ENCODE peak calls at places on chromosomes 12 and 14, in four cellular contexts. J is trophoblast cell, K is IMR-90, R is H9. V is an unnamed sample.

GRCh38 chr14:22976620-22977433 is 5.5 kb downstream of the AJUBA start:
- DNase-seq in R (no peak), J (no peak), K (peak; percentile 63), V (no peak)

GRCh38 chr14:77612011-77612620 is 4.3 kb downstream of the SPTLC2 start:
- DNase-seq in J (peak; percentile 21), K (peak; percentile 71), R (no peak), V (no peak)

GRCh38 chr14:87944987-87945604 is 47.9 kb downstream of the GALC start:
- DNase-seq in J (no peak), K (peak; percentile 68), R (no peak), V (peak; percentile 49)

GRCh38 chr12:111991535-111991934 is 21.4 kb downstream of the TMEM116 start:
- DNase-seq in K (no peak), J (no peak), R (no peak), V (no peak)

GRCh38 chr12:107200394-107200793 is 107.0 kb upstream of the CRY1 start:
- DNase-seq in R (no peak), J (peak; percentile 13), K (peak; percentile 87), V (no peak)

GRCh38 chr12:133129368-133130037 is 571 bp downstream of the ZNF891 start:
- DNase-seq in J (no peak), K (peak; percentile 15), R (no peak), V (no peak)

GRCh38 chr12:122726056-122726558 is 4.5 kb downstream of the HCAR1 start:
- DNase-seq in R (peak; percentile 45), J (peak; percentile 61), K (no peak), V (no peak)

GRCh38 chr12:108881953-108882352 is 2.1 kb downstream of the DAO start:
- DNase-seq in J (no peak), K (no peak), R (no peak), V (no peak)

GRCh38 chr12:2395352-2395977 is 342.7 kb downstream of the CACNA1C start:
- DNase-seq in R (peak; percentile 86), J (peak; percentile 25), K (peak; percentile 28), V (peak; percentile 64)

GRCh38 chr12:77102691-77103090 is 37.3 kb upstream of the E2F7 start:
- DNase-seq in R (no peak), K (peak; percentile 79), J (no peak), V (no peak)

GRCh38 chr14:37122288-37122687 is 50.1 kb downstream of the SLC25A21 start:
- DNase-seq in R (no peak), J (no peak), K (peak; percentile 85), V (no peak)

GRCh38 chr14:53516261-53516774 is 363.2 kb upstream of the DDHD1 start:
- DNase-seq in R (no peak), K (peak; percentile 96), J (no peak), V (no peak)

GRCh38 chr14:95679148-95679547 is 7.1 kb upstream of the TCL1B start:
- DNase-seq in R (no peak), J (peak; percentile 83), K (no peak), V (no peak)

GRCh38 chr14:38442208-38442607 is 186.3 kb upstream of the CLEC14A start:
- DNase-seq in R (no peak), J (no peak), K (no peak), V (no peak)

GRCh38 chr12:263574-263973 is 938 bp upstream of the SLC6A13 start:
- DNase-seq in R (no peak), J (no peak), K (peak; percentile 68), V (no peak)

GRCh38 chr12:5081016-5081415 is 37.3 kb downstream of the KCNA5 start:
- DNase-seq in R (peak; percentile 90), K (no peak), J (peak; percentile 7), V (no peak)

GRCh38 chr12:5073054-5073453 is 29.4 kb downstream of the KCNA5 start:
- DNase-seq in J (no peak), K (no peak), R (no peak), V (no peak)

GRCh38 chr12:5076761-5077160 is 33.1 kb downstream of the KCNA5 start:
- DNase-seq in R (no peak), K (no peak), J (no peak), V (no peak)

GRCh38 chr12:5073838-5074237 is 30.2 kb downstream of the KCNA5 start:
- DNase-seq in R (peak; percentile 64), K (peak; percentile 44), J (no peak), V (no peak)

DNA sequence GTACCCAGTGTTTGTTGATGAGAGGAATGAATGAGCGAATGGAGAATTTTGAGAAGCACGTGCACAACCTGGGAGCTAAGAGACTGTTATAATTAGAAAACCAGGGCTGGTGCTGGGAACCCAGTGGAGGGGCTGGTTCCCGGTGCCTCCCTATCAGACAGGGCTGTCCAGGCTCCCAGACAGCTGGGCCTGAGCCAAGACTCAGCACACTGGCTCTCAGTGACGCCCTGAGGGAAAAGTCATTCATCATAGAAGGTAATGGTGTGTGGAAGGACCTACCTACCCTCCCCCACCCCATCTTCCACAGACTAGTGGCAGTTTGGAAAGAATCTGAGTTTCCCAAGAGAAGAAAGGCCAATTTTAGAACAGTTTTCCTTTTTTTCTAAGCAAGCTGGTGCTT is 34.7 kb downstream of the KCNA5 start:
- DNase-seq in K (no peak), J (peak; percentile 56), R (no peak), V (no peak)
- H4K91ac ChIP-seq in K (no peak overlapping the region), J (no peak overlapping the region), R (no peak overlapping the region), V (no peak overlapping the region)

DNA sequence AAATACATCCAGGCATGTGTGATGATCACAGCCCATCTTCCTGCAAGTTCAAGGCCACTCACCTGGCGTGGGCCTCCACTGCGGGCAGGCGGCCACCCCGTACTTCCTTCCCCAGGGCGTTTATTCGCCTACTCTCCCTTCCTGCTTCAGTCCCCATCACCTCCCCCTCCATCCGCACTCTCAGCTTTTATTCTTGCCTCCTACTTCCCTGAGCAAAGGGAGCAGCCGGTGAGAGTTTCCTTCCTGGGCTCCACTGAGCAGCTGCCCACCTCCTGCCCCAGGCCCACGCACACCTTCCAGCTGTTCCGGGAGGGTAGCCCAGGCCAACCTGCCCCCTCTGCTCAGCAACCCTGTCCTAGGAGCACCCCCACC is 4.1 kb downstream of the CYP46A1 start:
- DNase-seq in K (no peak), J (no peak), R (no peak), V (no peak)
- H4K91ac ChIP-seq in K (no peak overlapping the region), J (no peak overlapping the region), R (no peak overlapping the region), V (no peak overlapping the region)

DNA sequence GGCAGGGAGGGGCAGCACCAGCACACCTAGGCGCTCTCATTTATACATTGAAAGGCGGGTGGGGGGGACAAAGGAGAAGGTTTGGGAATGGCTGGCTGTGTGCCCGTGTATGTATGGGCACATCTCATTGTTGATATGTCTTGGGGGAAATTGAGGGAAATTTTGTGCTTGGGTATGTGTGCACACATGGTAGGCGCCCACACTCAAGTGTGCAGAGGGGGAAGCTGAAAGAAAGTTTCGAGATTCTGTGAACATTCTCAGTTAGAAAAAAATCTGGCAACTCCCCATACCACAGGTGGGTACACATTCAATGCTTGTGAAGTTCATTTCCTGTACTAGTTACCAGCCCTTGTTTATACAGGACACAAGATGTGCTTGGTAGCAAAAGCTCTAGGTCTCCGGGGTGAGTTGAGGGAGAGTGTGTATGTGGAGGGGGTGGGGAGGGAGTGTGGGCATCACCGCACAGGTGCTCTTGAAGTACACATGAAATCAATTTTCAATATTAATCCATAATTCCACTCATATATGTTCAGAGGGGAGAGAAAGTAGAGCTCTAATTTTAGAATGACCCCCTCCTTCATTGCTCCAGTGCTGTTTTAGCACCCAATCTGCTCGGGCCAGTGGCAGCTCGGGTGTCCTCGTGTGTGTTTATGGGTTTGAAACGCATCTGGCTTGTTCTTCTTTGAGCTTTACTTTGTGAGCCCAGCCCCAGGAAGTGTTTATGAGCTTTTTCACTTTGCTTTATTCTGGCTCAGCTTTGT is 286.0 kb downstream of the ZFP36L1 start:
- DNase-seq in R (no peak), K (no peak), J (no peak), V (no peak)
- H4K91ac ChIP-seq in R (no peak overlapping the region), K (peak overlapping the region; percentile 93), J (peak overlapping the region; percentile 99), V (no peak overlapping the region)

DNA sequence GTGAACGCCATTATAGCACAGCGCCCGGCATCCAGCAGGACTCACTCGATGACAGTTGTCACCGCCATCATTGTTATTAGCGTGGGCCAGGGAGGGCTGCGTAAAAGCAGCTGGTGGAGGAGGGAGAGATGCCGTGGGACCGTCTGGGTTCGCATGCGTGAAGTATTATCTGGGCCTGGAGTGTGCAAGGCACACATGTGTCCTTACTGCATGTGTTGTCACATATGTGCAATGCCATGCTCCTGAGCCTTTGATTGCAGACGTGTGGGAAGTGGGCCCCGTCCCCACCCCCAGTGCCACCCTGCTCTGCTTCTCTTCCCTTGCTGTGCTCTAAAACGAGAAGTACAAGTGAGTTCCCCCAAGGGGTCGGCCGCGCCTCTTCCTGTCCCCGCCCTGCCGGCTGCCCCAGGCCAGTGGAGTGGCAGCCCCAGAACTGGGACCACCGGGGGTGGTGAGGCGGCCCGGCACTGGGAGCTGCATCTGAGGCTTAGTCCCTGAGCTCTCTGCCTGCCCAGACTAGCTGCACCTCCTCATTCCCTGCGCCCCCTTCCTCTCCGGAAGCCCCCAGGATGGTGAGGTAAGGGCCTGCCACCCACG is at the start of gene PTPN6:
- DNase-seq in R (no peak), J (no peak), K (no peak), V (no peak)
- H4K91ac ChIP-seq in R (no peak within 1 kb of the TSS), J (peak within 1 kb of the TSS; percentile 51), K (no peak within 1 kb of the TSS), V (peak within 1 kb of the TSS; percentile 59)

DNA sequence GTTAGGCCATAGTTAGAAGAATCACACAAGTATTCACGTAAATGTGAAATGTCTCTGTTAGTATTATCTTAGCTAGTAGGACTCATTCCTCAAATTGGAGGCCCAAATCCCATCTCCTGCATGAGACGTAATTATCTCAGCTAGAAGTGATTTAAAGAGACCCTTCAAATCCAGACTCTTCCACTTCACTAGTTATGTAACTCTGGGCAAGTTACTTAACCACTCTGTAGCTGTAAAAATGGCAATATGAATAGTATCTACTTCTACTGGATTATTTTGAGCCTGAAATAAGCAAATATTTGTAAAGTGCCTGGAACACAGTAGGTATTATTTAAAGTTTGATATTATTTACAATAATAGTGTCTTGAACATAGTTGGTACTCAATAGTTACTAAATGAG is 28.4 kb upstream of the CDKL1 start:
- DNase-seq in K (no peak), R (no peak), J (no peak), V (no peak)
- H4K91ac ChIP-seq in K (no peak overlapping the region), R (no peak overlapping the region), J (no peak overlapping the region), V (no peak overlapping the region)

V was measured in neuronal stem cell.